ENCODE peak calls at places on chromosome 6, in eight cellular contexts. One of them, this sample, is unnamed.
A peak's percentile ranks its signal among the peaks of the same experiment; 100 is the strongest.

GRCh38 chr6:17169291-17169690 is 67.4 kb downstream of the STMND1 start:
- DNase-seq in fibroblast of the aortic adventitia: no peak
- DNase-seq in stimulated activated CD4-positive, alpha-beta T cell treated with anti-CD3 and anti-CD28 coated beads, Interleukin-2, amount 100 ng/mL, for 24 hours: no peak
- DNase-seq in hypothalamus: no peak
- DNase-seq in substantia nigra: no peak
- DNase-seq in heart right ventricle: no peak
- DNase-seq in NCI-H1092 treated with DMSO at 0.1 percent for 48 hours: no peak
- DNase-seq in glutamatergic neuron: no peak
- DNase-seq in this sample: no peak

GRCh38 chr6:33384581-33385020 is 7.0 kb upstream of the KIFC1 start:
- DNase-seq in stimulated activated CD4-positive, alpha-beta T cell treated with anti-CD3 and anti-CD28 coated beads, Interleukin-2, amount 100 ng/mL, for 24 hours: no peak
- DNase-seq in NCI-H1092 treated with DMSO at 0.1 percent for 48 hours: no peak
- DNase-seq in heart right ventricle: no peak
- DNase-seq in fibroblast of the aortic adventitia: peak; percentile 87
- DNase-seq in substantia nigra: no peak
- DNase-seq in hypothalamus: no peak
- DNase-seq in glutamatergic neuron: peak; percentile 59
- DNase-seq in this sample: no peak

GRCh38 chr6:56292505-56293181 is 45.3 kb upstream of the COL21A1 start:
- DNase-seq in hypothalamus: no peak
- DNase-seq in glutamatergic neuron: no peak
- DNase-seq in stimulated activated CD4-positive, alpha-beta T cell treated with anti-CD3 and anti-CD28 coated beads, Interleukin-2, amount 100 ng/mL, for 24 hours: no peak
- DNase-seq in substantia nigra: no peak
- DNase-seq in heart right ventricle: no peak
- DNase-seq in fibroblast of the aortic adventitia: peak; percentile 86
- DNase-seq in NCI-H1092 treated with DMSO at 0.1 percent for 48 hours: peak; percentile 56
- DNase-seq in this sample: peak; percentile 63

GRCh38 chr6:107318100-107318736 is 141.1 kb downstream of the PDSS2 start:
- DNase-seq in fibroblast of the aortic adventitia: peak; percentile 70
- DNase-seq in substantia nigra: peak; percentile 46
- DNase-seq in NCI-H1092 treated with DMSO at 0.1 percent for 48 hours: peak; percentile 66
- DNase-seq in stimulated activated CD4-positive, alpha-beta T cell treated with anti-CD3 and anti-CD28 coated beads, Interleukin-2, amount 100 ng/mL, for 24 hours: peak; percentile 22
- DNase-seq in glutamatergic neuron: peak; percentile 42
- DNase-seq in heart right ventricle: peak; percentile 20
- DNase-seq in hypothalamus: peak; percentile 7
- DNase-seq in this sample: peak; percentile 75

GRCh38 chr6:159931112-159931511 is 37.8 kb upstream of the IGF2R start:
- DNase-seq in glutamatergic neuron: no peak
- DNase-seq in stimulated activated CD4-positive, alpha-beta T cell treated with anti-CD3 and anti-CD28 coated beads, Interleukin-2, amount 100 ng/mL, for 24 hours: peak; percentile 42
- DNase-seq in NCI-H1092 treated with DMSO at 0.1 percent for 48 hours: no peak
- DNase-seq in heart right ventricle: no peak
- DNase-seq in hypothalamus: no peak
- DNase-seq in fibroblast of the aortic adventitia: no peak
- DNase-seq in substantia nigra: no peak
- DNase-seq in this sample: no peak

GRCh38 chr6:26471970-26472369 is 14.2 kb downstream of the BTN2A1 start:
- DNase-seq in stimulated activated CD4-positive, alpha-beta T cell treated with anti-CD3 and anti-CD28 coated beads, Interleukin-2, amount 100 ng/mL, for 24 hours: no peak
- DNase-seq in NCI-H1092 treated with DMSO at 0.1 percent for 48 hours: no peak
- DNase-seq in substantia nigra: no peak
- DNase-seq in heart right ventricle: no peak
- DNase-seq in fibroblast of the aortic adventitia: no peak
- DNase-seq in glutamatergic neuron: no peak
- DNase-seq in hypothalamus: no peak
- DNase-seq in this sample: no peak

GRCh38 chr6:75450903-75451302 is 42.7 kb downstream of the FILIP1 start:
- DNase-seq in heart right ventricle: no peak
- DNase-seq in fibroblast of the aortic adventitia: no peak
- DNase-seq in substantia nigra: no peak
- DNase-seq in stimulated activated CD4-positive, alpha-beta T cell treated with anti-CD3 and anti-CD28 coated beads, Interleukin-2, amount 100 ng/mL, for 24 hours: no peak
- DNase-seq in glutamatergic neuron: no peak
- DNase-seq in NCI-H1092 treated with DMSO at 0.1 percent for 48 hours: no peak
- DNase-seq in hypothalamus: no peak
- DNase-seq in this sample: no peak

GRCh38 chr6:47934023-47934422 is 152.2 kb downstream of the OPN5 start:
- DNase-seq in NCI-H1092 treated with DMSO at 0.1 percent for 48 hours: no peak
- DNase-seq in fibroblast of the aortic adventitia: no peak
- DNase-seq in heart right ventricle: peak; percentile 11
- DNase-seq in hypothalamus: no peak
- DNase-seq in stimulated activated CD4-positive, alpha-beta T cell treated with anti-CD3 and anti-CD28 coated beads, Interleukin-2, amount 100 ng/mL, for 24 hours: no peak
- DNase-seq in glutamatergic neuron: peak; percentile 17
- DNase-seq in substantia nigra: no peak
- DNase-seq in this sample: no peak

GRCh38 chr6:134007077-134007476 is 45.3 kb downstream of the SLC2A12 start:
- DNase-seq in glutamatergic neuron: no peak
- DNase-seq in fibroblast of the aortic adventitia: no peak
- DNase-seq in hypothalamus: no peak
- DNase-seq in heart right ventricle: no peak
- DNase-seq in stimulated activated CD4-positive, alpha-beta T cell treated with anti-CD3 and anti-CD28 coated beads, Interleukin-2, amount 100 ng/mL, for 24 hours: no peak
- DNase-seq in NCI-H1092 treated with DMSO at 0.1 percent for 48 hours: peak; percentile 50
- DNase-seq in substantia nigra: no peak
- DNase-seq in this sample: no peak

GRCh38 chr6:98833101-98834059 is 994 bp upstream of the POU3F2 start:
- DNase-seq in glutamatergic neuron: peak; percentile 64
- DNase-seq in heart right ventricle: peak; percentile 28
- DNase-seq in substantia nigra: peak; percentile 71
- DNase-seq in NCI-H1092 treated with DMSO at 0.1 percent for 48 hours: peak; percentile 77
- DNase-seq in fibroblast of the aortic adventitia: peak; percentile 32
- DNase-seq in stimulated activated CD4-positive, alpha-beta T cell treated with anti-CD3 and anti-CD28 coated beads, Interleukin-2, amount 100 ng/mL, for 24 hours: peak; percentile 35
- DNase-seq in hypothalamus: peak; percentile 47
- DNase-seq in this sample: peak; percentile 81

GRCh38 chr6:16168121-16168520 is 39.2 kb downstream of the MYLIP start:
- DNase-seq in hypothalamus: no peak
- DNase-seq in substantia nigra: no peak
- DNase-seq in fibroblast of the aortic adventitia: peak; percentile 28
- DNase-seq in NCI-H1092 treated with DMSO at 0.1 percent for 48 hours: no peak
- DNase-seq in heart right ventricle: no peak
- DNase-seq in stimulated activated CD4-positive, alpha-beta T cell treated with anti-CD3 and anti-CD28 coated beads, Interleukin-2, amount 100 ng/mL, for 24 hours: no peak
- DNase-seq in glutamatergic neuron: no peak
- DNase-seq in this sample: no peak

GRCh38 chr6:17015144-17015543 is 86.7 kb upstream of the STMND1 start:
- DNase-seq in glutamatergic neuron: no peak
- DNase-seq in heart right ventricle: no peak
- DNase-seq in fibroblast of the aortic adventitia: peak; percentile 73
- DNase-seq in hypothalamus: no peak
- DNase-seq in NCI-H1092 treated with DMSO at 0.1 percent for 48 hours: no peak
- DNase-seq in substantia nigra: no peak
- DNase-seq in stimulated activated CD4-positive, alpha-beta T cell treated with anti-CD3 and anti-CD28 coated beads, Interleukin-2, amount 100 ng/mL, for 24 hours: peak; percentile 19
- DNase-seq in this sample: no peak

GRCh38 chr6:25278557-25278913 is 639 bp upstream of the CARMIL1 start:
- DNase-seq in heart right ventricle: no peak
- DNase-seq in fibroblast of the aortic adventitia: no peak
- DNase-seq in NCI-H1092 treated with DMSO at 0.1 percent for 48 hours: no peak
- DNase-seq in glutamatergic neuron: peak; percentile 20
- DNase-seq in hypothalamus: no peak
- DNase-seq in substantia nigra: no peak
- DNase-seq in stimulated activated CD4-positive, alpha-beta T cell treated with anti-CD3 and anti-CD28 coated beads, Interleukin-2, amount 100 ng/mL, for 24 hours: no peak
- DNase-seq in this sample: no peak

GRCh38 chr6:157228421-157229218 is 94.7 kb downstream of the TMEM242 start:
- DNase-seq in glutamatergic neuron: peak; percentile 80
- DNase-seq in hypothalamus: no peak
- DNase-seq in NCI-H1092 treated with DMSO at 0.1 percent for 48 hours: peak; percentile 92
- DNase-seq in heart right ventricle: no peak
- DNase-seq in substantia nigra: no peak
- DNase-seq in stimulated activated CD4-positive, alpha-beta T cell treated with anti-CD3 and anti-CD28 coated beads, Interleukin-2, amount 100 ng/mL, for 24 hours: no peak
- DNase-seq in fibroblast of the aortic adventitia: no peak
- DNase-seq in this sample: no peak

GRCh38 chr6:16004934-16005673 is 123.8 kb upstream of the MYLIP start:
- DNase-seq in hypothalamus: no peak
- DNase-seq in heart right ventricle: no peak
- DNase-seq in stimulated activated CD4-positive, alpha-beta T cell treated with anti-CD3 and anti-CD28 coated beads, Interleukin-2, amount 100 ng/mL, for 24 hours: no peak
- DNase-seq in NCI-H1092 treated with DMSO at 0.1 percent for 48 hours: no peak
- DNase-seq in substantia nigra: no peak
- DNase-seq in fibroblast of the aortic adventitia: no peak
- DNase-seq in glutamatergic neuron: no peak
- DNase-seq in this sample: no peak

GRCh38 chr6:101208152-101208551 is 185.4 kb upstream of the GRIK2 start:
- DNase-seq in substantia nigra: no peak
- DNase-seq in hypothalamus: no peak
- DNase-seq in NCI-H1092 treated with DMSO at 0.1 percent for 48 hours: no peak
- DNase-seq in glutamatergic neuron: no peak
- DNase-seq in stimulated activated CD4-positive, alpha-beta T cell treated with anti-CD3 and anti-CD28 coated beads, Interleukin-2, amount 100 ng/mL, for 24 hours: no peak
- DNase-seq in heart right ventricle: no peak
- DNase-seq in fibroblast of the aortic adventitia: no peak
- DNase-seq in this sample: no peak

GRCh38 chr6:167099707-167100106 is 23.2 kb upstream of the CCR6 start:
- DNase-seq in hypothalamus: no peak
- DNase-seq in stimulated activated CD4-positive, alpha-beta T cell treated with anti-CD3 and anti-CD28 coated beads, Interleukin-2, amount 100 ng/mL, for 24 hours: no peak
- DNase-seq in substantia nigra: no peak
- DNase-seq in glutamatergic neuron: no peak
- DNase-seq in heart right ventricle: no peak
- DNase-seq in fibroblast of the aortic adventitia: no peak
- DNase-seq in NCI-H1092 treated with DMSO at 0.1 percent for 48 hours: no peak
- DNase-seq in this sample: no peak

GRCh38 chr6:45631396-45631795 is 253.7 kb upstream of the SUPT3H start:
- DNase-seq in substantia nigra: no peak
- DNase-seq in hypothalamus: no peak
- DNase-seq in fibroblast of the aortic adventitia: peak; percentile 15
- DNase-seq in stimulated activated CD4-positive, alpha-beta T cell treated with anti-CD3 and anti-CD28 coated beads, Interleukin-2, amount 100 ng/mL, for 24 hours: no peak
- DNase-seq in glutamatergic neuron: no peak
- DNase-seq in heart right ventricle: no peak
- DNase-seq in NCI-H1092 treated with DMSO at 0.1 percent for 48 hours: no peak
- DNase-seq in this sample: no peak

GRCh38 chr6:111781055-111781708 is 92.1 kb downstream of the FYN start:
- DNase-seq in stimulated activated CD4-positive, alpha-beta T cell treated with anti-CD3 and anti-CD28 coated beads, Interleukin-2, amount 100 ng/mL, for 24 hours: no peak
- DNase-seq in glutamatergic neuron: peak; percentile 42
- DNase-seq in fibroblast of the aortic adventitia: peak; percentile 97
- DNase-seq in hypothalamus: no peak
- DNase-seq in substantia nigra: no peak
- DNase-seq in NCI-H1092 treated with DMSO at 0.1 percent for 48 hours: peak; percentile 16
- DNase-seq in heart right ventricle: no peak
- DNase-seq in this sample: no peak

GRCh38 chr6:30167101-30167500 is 3.8 kb downstream of the TRIM15 start:
- DNase-seq in stimulated activated CD4-positive, alpha-beta T cell treated with anti-CD3 and anti-CD28 coated beads, Interleukin-2, amount 100 ng/mL, for 24 hours: no peak
- DNase-seq in hypothalamus: no peak
- DNase-seq in fibroblast of the aortic adventitia: no peak
- DNase-seq in NCI-H1092 treated with DMSO at 0.1 percent for 48 hours: no peak
- DNase-seq in glutamatergic neuron: no peak
- DNase-seq in substantia nigra: no peak
- DNase-seq in heart right ventricle: no peak
- DNase-seq in this sample: no peak

GRCh38 chr6:47335456-47335855 is 25.8 kb upstream of the TNFRSF21 start:
- DNase-seq in fibroblast of the aortic adventitia: no peak
- DNase-seq in NCI-H1092 treated with DMSO at 0.1 percent for 48 hours: no peak
- DNase-seq in substantia nigra: no peak
- DNase-seq in glutamatergic neuron: no peak
- DNase-seq in heart right ventricle: no peak
- DNase-seq in hypothalamus: no peak
- DNase-seq in stimulated activated CD4-positive, alpha-beta T cell treated with anti-CD3 and anti-CD28 coated beads, Interleukin-2, amount 100 ng/mL, for 24 hours: no peak
- DNase-seq in this sample: peak; percentile 67

GRCh38 chr6:72140795-72141194 is 254.4 kb downstream of the RIMS1 start:
- DNase-seq in fibroblast of the aortic adventitia: peak; percentile 3
- DNase-seq in glutamatergic neuron: no peak
- DNase-seq in stimulated activated CD4-positive, alpha-beta T cell treated with anti-CD3 and anti-CD28 coated beads, Interleukin-2, amount 100 ng/mL, for 24 hours: no peak
- DNase-seq in heart right ventricle: no peak
- DNase-seq in NCI-H1092 treated with DMSO at 0.1 percent for 48 hours: no peak
- DNase-seq in substantia nigra: no peak
- DNase-seq in hypothalamus: no peak
- DNase-seq in this sample: no peak

GRCh38 chr6:89067796-89068195 is 12.8 kb upstream of the PNRC1 start:
- DNase-seq in glutamatergic neuron: no peak
- DNase-seq in NCI-H1092 treated with DMSO at 0.1 percent for 48 hours: no peak
- DNase-seq in substantia nigra: no peak
- DNase-seq in hypothalamus: no peak
- DNase-seq in heart right ventricle: no peak
- DNase-seq in stimulated activated CD4-positive, alpha-beta T cell treated with anti-CD3 and anti-CD28 coated beads, Interleukin-2, amount 100 ng/mL, for 24 hours: no peak
- DNase-seq in fibroblast of the aortic adventitia: no peak
- DNase-seq in this sample: no peak

GRCh38 chr6:27133281-27134227 is 113.9 kb upstream of the PRSS16 start:
- DNase-seq in hypothalamus: no peak
- DNase-seq in fibroblast of the aortic adventitia: peak; percentile 50
- DNase-seq in NCI-H1092 treated with DMSO at 0.1 percent for 48 hours: peak; percentile 45
- DNase-seq in stimulated activated CD4-positive, alpha-beta T cell treated with anti-CD3 and anti-CD28 coated beads, Interleukin-2, amount 100 ng/mL, for 24 hours: peak; percentile 62
- DNase-seq in heart right ventricle: peak; percentile 64
- DNase-seq in substantia nigra: peak; percentile 11
- DNase-seq in glutamatergic neuron: peak; percentile 78
- DNase-seq in this sample: no peak

GRCh38 chr6:36050947-36051710 is 23.5 kb downstream of the MAPK14 start:
- DNase-seq in NCI-H1092 treated with DMSO at 0.1 percent for 48 hours: no peak
- DNase-seq in fibroblast of the aortic adventitia: peak; percentile 11
- DNase-seq in heart right ventricle: no peak
- DNase-seq in glutamatergic neuron: no peak
- DNase-seq in hypothalamus: no peak
- DNase-seq in stimulated activated CD4-positive, alpha-beta T cell treated with anti-CD3 and anti-CD28 coated beads, Interleukin-2, amount 100 ng/mL, for 24 hours: no peak
- DNase-seq in substantia nigra: no peak
- DNase-seq in this sample: no peak

GRCh38 chr6:158211273-158212055 is 43.3 kb downstream of the GTF2H5 start:
- DNase-seq in glutamatergic neuron: no peak
- DNase-seq in substantia nigra: no peak
- DNase-seq in hypothalamus: no peak
- DNase-seq in NCI-H1092 treated with DMSO at 0.1 percent for 48 hours: no peak
- DNase-seq in stimulated activated CD4-positive, alpha-beta T cell treated with anti-CD3 and anti-CD28 coated beads, Interleukin-2, amount 100 ng/mL, for 24 hours: no peak
- DNase-seq in fibroblast of the aortic adventitia: peak; percentile 66
- DNase-seq in heart right ventricle: no peak
- DNase-seq in this sample: no peak

GRCh38 chr6:45473121-45473967 is 95.6 kb upstream of the SUPT3H start:
- DNase-seq in fibroblast of the aortic adventitia: no peak
- DNase-seq in heart right ventricle: no peak
- DNase-seq in hypothalamus: no peak
- DNase-seq in NCI-H1092 treated with DMSO at 0.1 percent for 48 hours: no peak
- DNase-seq in glutamatergic neuron: no peak
- DNase-seq in stimulated activated CD4-positive, alpha-beta T cell treated with anti-CD3 and anti-CD28 coated beads, Interleukin-2, amount 100 ng/mL, for 24 hours: no peak
- DNase-seq in substantia nigra: no peak
- DNase-seq in this sample: no peak

GRCh38 chr6:118263929-118264486 is 284.1 kb upstream of the PLN start:
- DNase-seq in glutamatergic neuron: peak; percentile 36
- DNase-seq in NCI-H1092 treated with DMSO at 0.1 percent for 48 hours: peak; percentile 24
- DNase-seq in fibroblast of the aortic adventitia: peak; percentile 30
- DNase-seq in heart right ventricle: no peak
- DNase-seq in stimulated activated CD4-positive, alpha-beta T cell treated with anti-CD3 and anti-CD28 coated beads, Interleukin-2, amount 100 ng/mL, for 24 hours: no peak
- DNase-seq in hypothalamus: no peak
- DNase-seq in substantia nigra: peak; percentile 39
- DNase-seq in this sample: peak; percentile 80

GRCh38 chr6:33610057-33610456 is 11.1 kb upstream of the ITPR3 start:
- DNase-seq in glutamatergic neuron: no peak
- DNase-seq in fibroblast of the aortic adventitia: no peak
- DNase-seq in substantia nigra: no peak
- DNase-seq in NCI-H1092 treated with DMSO at 0.1 percent for 48 hours: no peak
- DNase-seq in heart right ventricle: no peak
- DNase-seq in stimulated activated CD4-positive, alpha-beta T cell treated with anti-CD3 and anti-CD28 coated beads, Interleukin-2, amount 100 ng/mL, for 24 hours: no peak
- DNase-seq in hypothalamus: no peak
- DNase-seq in this sample: no peak

GRCh38 chr6:21163110-21163837 is 430.3 kb upstream of the SOX4 start:
- DNase-seq in fibroblast of the aortic adventitia: peak; percentile 28
- DNase-seq in glutamatergic neuron: no peak
- DNase-seq in heart right ventricle: no peak
- DNase-seq in hypothalamus: no peak
- DNase-seq in NCI-H1092 treated with DMSO at 0.1 percent for 48 hours: no peak
- DNase-seq in substantia nigra: no peak
- DNase-seq in stimulated activated CD4-positive, alpha-beta T cell treated with anti-CD3 and anti-CD28 coated beads, Interleukin-2, amount 100 ng/mL, for 24 hours: no peak
- DNase-seq in this sample: no peak

GRCh38 chr6:148800535-148800934 is 53.7 kb downstream of the UST start:
- DNase-seq in NCI-H1092 treated with DMSO at 0.1 percent for 48 hours: no peak
- DNase-seq in hypothalamus: no peak
- DNase-seq in stimulated activated CD4-positive, alpha-beta T cell treated with anti-CD3 and anti-CD28 coated beads, Interleukin-2, amount 100 ng/mL, for 24 hours: no peak
- DNase-seq in fibroblast of the aortic adventitia: peak; percentile 95
- DNase-seq in substantia nigra: no peak
- DNase-seq in glutamatergic neuron: no peak
- DNase-seq in heart right ventricle: no peak
- DNase-seq in this sample: no peak

GRCh38 chr6:113690255-113690956 is 166.7 kb upstream of the MARCKS start:
- DNase-seq in NCI-H1092 treated with DMSO at 0.1 percent for 48 hours: no peak
- DNase-seq in hypothalamus: no peak
- DNase-seq in glutamatergic neuron: no peak
- DNase-seq in substantia nigra: no peak
- DNase-seq in fibroblast of the aortic adventitia: peak; percentile 89
- DNase-seq in heart right ventricle: no peak
- DNase-seq in stimulated activated CD4-positive, alpha-beta T cell treated with anti-CD3 and anti-CD28 coated beads, Interleukin-2, amount 100 ng/mL, for 24 hours: no peak
- DNase-seq in this sample: no peak